ENCODE peak calls at places on chromosomes 16 and 17, in four cellular contexts. One of them, this sample, is unnamed.

GRCh38 chr17:22266231-22266630 is 573.9 kb downstream of the KCNJ18 start:
- DNase-seq in activated T-cell treated with anti-CD3 and anti-CD28 coated beads, Interleukin-2, amount 50 U/mL, for 72 hours: no peak
- DNase-seq in stimulated activated CD4-positive, alpha-beta T cell treated with anti-CD3 and anti-CD28 coated beads, Interleukin-1b, Interleukin-23, amount 100 ng/mL, for 1 hour: no peak
- DNase-seq in astrocyte of the spinal cord: no peak
- DNase-seq in this sample: no peak

GRCh38 chr17:40198576-40198975 is 20.5 kb upstream of the WIPF2 start:
- DNase-seq in activated T-cell treated with anti-CD3 and anti-CD28 coated beads, Interleukin-2, amount 50 U/mL, for 72 hours: no peak
- DNase-seq in stimulated activated CD4-positive, alpha-beta T cell treated with anti-CD3 and anti-CD28 coated beads, Interleukin-1b, Interleukin-23, amount 100 ng/mL, for 1 hour: no peak
- DNase-seq in astrocyte of the spinal cord: no peak
- DNase-seq in this sample: no peak

GRCh38 chr16:11560701-11561439 is 25.8 kb downstream of the LITAF start:
- DNase-seq in activated T-cell treated with anti-CD3 and anti-CD28 coated beads, Interleukin-2, amount 50 U/mL, for 72 hours: peak
- DNase-seq in stimulated activated CD4-positive, alpha-beta T cell treated with anti-CD3 and anti-CD28 coated beads, Interleukin-1b, Interleukin-23, amount 100 ng/mL, for 1 hour: peak
- DNase-seq in astrocyte of the spinal cord: peak
- DNase-seq in this sample: no peak

GRCh38 chr17:28763804-28764266 is 20.0 kb downstream of the TRAF4 start:
- DNase-seq in activated T-cell treated with anti-CD3 and anti-CD28 coated beads, Interleukin-2, amount 50 U/mL, for 72 hours: peak
- DNase-seq in stimulated activated CD4-positive, alpha-beta T cell treated with anti-CD3 and anti-CD28 coated beads, Interleukin-1b, Interleukin-23, amount 100 ng/mL, for 1 hour: peak
- DNase-seq in astrocyte of the spinal cord: peak
- DNase-seq in this sample: peak

GRCh38 chr17:47204722-47205418 is 4.3 kb upstream of the MYL4 start:
- DNase-seq in activated T-cell treated with anti-CD3 and anti-CD28 coated beads, Interleukin-2, amount 50 U/mL, for 72 hours: peak
- DNase-seq in stimulated activated CD4-positive, alpha-beta T cell treated with anti-CD3 and anti-CD28 coated beads, Interleukin-1b, Interleukin-23, amount 100 ng/mL, for 1 hour: no peak
- DNase-seq in astrocyte of the spinal cord: no peak
- DNase-seq in this sample: no peak

GRCh38 chr17:29012535-29012934 is 6.7 kb upstream of the SEZ6 start:
- DNase-seq in activated T-cell treated with anti-CD3 and anti-CD28 coated beads, Interleukin-2, amount 50 U/mL, for 72 hours: no peak
- DNase-seq in stimulated activated CD4-positive, alpha-beta T cell treated with anti-CD3 and anti-CD28 coated beads, Interleukin-1b, Interleukin-23, amount 100 ng/mL, for 1 hour: no peak
- DNase-seq in astrocyte of the spinal cord: no peak
- DNase-seq in this sample: no peak

GRCh38 chr17:27834571-27834970 is 34.2 kb upstream of the NOS2 start:
- DNase-seq in activated T-cell treated with anti-CD3 and anti-CD28 coated beads, Interleukin-2, amount 50 U/mL, for 72 hours: no peak
- DNase-seq in stimulated activated CD4-positive, alpha-beta T cell treated with anti-CD3 and anti-CD28 coated beads, Interleukin-1b, Interleukin-23, amount 100 ng/mL, for 1 hour: no peak
- DNase-seq in astrocyte of the spinal cord: no peak
- DNase-seq in this sample: no peak

GRCh38 chr16:20676268-20676828 is 21.1 kb downstream of the ACSM1 start:
- DNase-seq in activated T-cell treated with anti-CD3 and anti-CD28 coated beads, Interleukin-2, amount 50 U/mL, for 72 hours: no peak
- DNase-seq in stimulated activated CD4-positive, alpha-beta T cell treated with anti-CD3 and anti-CD28 coated beads, Interleukin-1b, Interleukin-23, amount 100 ng/mL, for 1 hour: no peak
- DNase-seq in astrocyte of the spinal cord: no peak
- DNase-seq in this sample: no peak

GRCh38 chr17:52155301-52155700 is 3.2 kb downstream of the CA10 start:
- DNase-seq in activated T-cell treated with anti-CD3 and anti-CD28 coated beads, Interleukin-2, amount 50 U/mL, for 72 hours: no peak
- DNase-seq in stimulated activated CD4-positive, alpha-beta T cell treated with anti-CD3 and anti-CD28 coated beads, Interleukin-1b, Interleukin-23, amount 100 ng/mL, for 1 hour: no peak
- DNase-seq in astrocyte of the spinal cord: no peak
- DNase-seq in this sample: no peak

GRCh38 chr16:11162571-11163268 is 93.3 kb downstream of the SOCS1 start:
- DNase-seq in activated T-cell treated with anti-CD3 and anti-CD28 coated beads, Interleukin-2, amount 50 U/mL, for 72 hours: no peak
- DNase-seq in stimulated activated CD4-positive, alpha-beta T cell treated with anti-CD3 and anti-CD28 coated beads, Interleukin-1b, Interleukin-23, amount 100 ng/mL, for 1 hour: no peak
- DNase-seq in astrocyte of the spinal cord: no peak
- DNase-seq in this sample: peak

GRCh38 chr17:12973496-12974318 is 44.1 kb downstream of the ELAC2 start:
- DNase-seq in activated T-cell treated with anti-CD3 and anti-CD28 coated beads, Interleukin-2, amount 50 U/mL, for 72 hours: no peak
- DNase-seq in stimulated activated CD4-positive, alpha-beta T cell treated with anti-CD3 and anti-CD28 coated beads, Interleukin-1b, Interleukin-23, amount 100 ng/mL, for 1 hour: no peak
- DNase-seq in astrocyte of the spinal cord: no peak
- DNase-seq in this sample: peak

GRCh38 chr17:79027925-79028491 is 4.0 kb downstream of the C1QTNF1 start:
- DNase-seq in activated T-cell treated with anti-CD3 and anti-CD28 coated beads, Interleukin-2, amount 50 U/mL, for 72 hours: no peak
- DNase-seq in stimulated activated CD4-positive, alpha-beta T cell treated with anti-CD3 and anti-CD28 coated beads, Interleukin-1b, Interleukin-23, amount 100 ng/mL, for 1 hour: no peak
- DNase-seq in astrocyte of the spinal cord: no peak
- DNase-seq in this sample: no peak

GRCh38 chr16:81189100-81189664 is 49.3 kb upstream of the BCO1 start:
- DNase-seq in activated T-cell treated with anti-CD3 and anti-CD28 coated beads, Interleukin-2, amount 50 U/mL, for 72 hours: no peak
- DNase-seq in stimulated activated CD4-positive, alpha-beta T cell treated with anti-CD3 and anti-CD28 coated beads, Interleukin-1b, Interleukin-23, amount 100 ng/mL, for 1 hour: no peak
- DNase-seq in astrocyte of the spinal cord: no peak
- DNase-seq in this sample: peak

GRCh38 chr17:57158296-57158695 is 73.2 kb downstream of the AKAP1 start:
- DNase-seq in activated T-cell treated with anti-CD3 and anti-CD28 coated beads, Interleukin-2, amount 50 U/mL, for 72 hours: no peak
- DNase-seq in stimulated activated CD4-positive, alpha-beta T cell treated with anti-CD3 and anti-CD28 coated beads, Interleukin-1b, Interleukin-23, amount 100 ng/mL, for 1 hour: no peak
- DNase-seq in astrocyte of the spinal cord: no peak
- DNase-seq in this sample: no peak

GRCh38 chr17:57601328-57601727 is 143.8 kb downstream of the CCDC182 start:
- DNase-seq in activated T-cell treated with anti-CD3 and anti-CD28 coated beads, Interleukin-2, amount 50 U/mL, for 72 hours: no peak
- DNase-seq in stimulated activated CD4-positive, alpha-beta T cell treated with anti-CD3 and anti-CD28 coated beads, Interleukin-1b, Interleukin-23, amount 100 ng/mL, for 1 hour: no peak
- DNase-seq in astrocyte of the spinal cord: no peak
- DNase-seq in this sample: no peak

GRCh38 chr16:58125781-58126335 is 3.3 kb downstream of the CFAP20 start:
- DNase-seq in activated T-cell treated with anti-CD3 and anti-CD28 coated beads, Interleukin-2, amount 50 U/mL, for 72 hours: no peak
- DNase-seq in stimulated activated CD4-positive, alpha-beta T cell treated with anti-CD3 and anti-CD28 coated beads, Interleukin-1b, Interleukin-23, amount 100 ng/mL, for 1 hour: no peak
- DNase-seq in astrocyte of the spinal cord: no peak
- DNase-seq in this sample: peak

GRCh38 chr16:84839956-84840355 is 20.2 kb downstream of the CRISPLD2 start:
- DNase-seq in activated T-cell treated with anti-CD3 and anti-CD28 coated beads, Interleukin-2, amount 50 U/mL, for 72 hours: no peak
- DNase-seq in stimulated activated CD4-positive, alpha-beta T cell treated with anti-CD3 and anti-CD28 coated beads, Interleukin-1b, Interleukin-23, amount 100 ng/mL, for 1 hour: no peak
- DNase-seq in astrocyte of the spinal cord: peak
- DNase-seq in this sample: no peak

GRCh38 chr17:77145209-77145608 is 4.4 kb downstream of the SEC14L1 start:
- DNase-seq in activated T-cell treated with anti-CD3 and anti-CD28 coated beads, Interleukin-2, amount 50 U/mL, for 72 hours: no peak
- DNase-seq in stimulated activated CD4-positive, alpha-beta T cell treated with anti-CD3 and anti-CD28 coated beads, Interleukin-1b, Interleukin-23, amount 100 ng/mL, for 1 hour: no peak
- DNase-seq in astrocyte of the spinal cord: no peak
- DNase-seq in this sample: no peak

GRCh38 chr17:33689725-33690124 is 396.6 kb upstream of the ASIC2 start:
- DNase-seq in activated T-cell treated with anti-CD3 and anti-CD28 coated beads, Interleukin-2, amount 50 U/mL, for 72 hours: no peak
- DNase-seq in stimulated activated CD4-positive, alpha-beta T cell treated with anti-CD3 and anti-CD28 coated beads, Interleukin-1b, Interleukin-23, amount 100 ng/mL, for 1 hour: no peak
- DNase-seq in astrocyte of the spinal cord: no peak
- DNase-seq in this sample: no peak

GRCh38 chr16:85595299-85595661 is 17.8 kb upstream of the GSE1 start:
- DNase-seq in activated T-cell treated with anti-CD3 and anti-CD28 coated beads, Interleukin-2, amount 50 U/mL, for 72 hours: no peak
- DNase-seq in stimulated activated CD4-positive, alpha-beta T cell treated with anti-CD3 and anti-CD28 coated beads, Interleukin-1b, Interleukin-23, amount 100 ng/mL, for 1 hour: no peak
- DNase-seq in astrocyte of the spinal cord: no peak
- DNase-seq in this sample: no peak

GRCh38 chr17:42677921-42678781 is 1.4 kb upstream of the PLEKHH3 start:
- DNase-seq in activated T-cell treated with anti-CD3 and anti-CD28 coated beads, Interleukin-2, amount 50 U/mL, for 72 hours: peak
- DNase-seq in stimulated activated CD4-positive, alpha-beta T cell treated with anti-CD3 and anti-CD28 coated beads, Interleukin-1b, Interleukin-23, amount 100 ng/mL, for 1 hour: no peak
- DNase-seq in astrocyte of the spinal cord: peak
- DNase-seq in this sample: peak

GRCh38 chr16:1152123-1152638 is 725 bp upstream of the CACNA1H start:
- DNase-seq in activated T-cell treated with anti-CD3 and anti-CD28 coated beads, Interleukin-2, amount 50 U/mL, for 72 hours: peak
- DNase-seq in stimulated activated CD4-positive, alpha-beta T cell treated with anti-CD3 and anti-CD28 coated beads, Interleukin-1b, Interleukin-23, amount 100 ng/mL, for 1 hour: no peak
- DNase-seq in astrocyte of the spinal cord: no peak
- DNase-seq in this sample: no peak

GRCh38 chr16:6856578-6856977 is 476.1 kb upstream of the RBFOX1 start:
- DNase-seq in activated T-cell treated with anti-CD3 and anti-CD28 coated beads, Interleukin-2, amount 50 U/mL, for 72 hours: no peak
- DNase-seq in stimulated activated CD4-positive, alpha-beta T cell treated with anti-CD3 and anti-CD28 coated beads, Interleukin-1b, Interleukin-23, amount 100 ng/mL, for 1 hour: no peak
- DNase-seq in astrocyte of the spinal cord: no peak
- DNase-seq in this sample: no peak

GRCh38 chr16:81556715-81557284 is 112.2 kb downstream of the CMIP start:
- DNase-seq in activated T-cell treated with anti-CD3 and anti-CD28 coated beads, Interleukin-2, amount 50 U/mL, for 72 hours: no peak
- DNase-seq in stimulated activated CD4-positive, alpha-beta T cell treated with anti-CD3 and anti-CD28 coated beads, Interleukin-1b, Interleukin-23, amount 100 ng/mL, for 1 hour: no peak
- DNase-seq in astrocyte of the spinal cord: no peak
- DNase-seq in this sample: no peak

GRCh38 chr17:82892869-82893565 is 53.2 kb upstream of the ZNF750 start:
- DNase-seq in activated T-cell treated with anti-CD3 and anti-CD28 coated beads, Interleukin-2, amount 50 U/mL, for 72 hours: peak
- DNase-seq in stimulated activated CD4-positive, alpha-beta T cell treated with anti-CD3 and anti-CD28 coated beads, Interleukin-1b, Interleukin-23, amount 100 ng/mL, for 1 hour: peak
- DNase-seq in astrocyte of the spinal cord: no peak
- DNase-seq in this sample: peak

GRCh38 chr17:79615926-79616325 is 5.1 kb upstream of the RBFOX3 start:
- DNase-seq in activated T-cell treated with anti-CD3 and anti-CD28 coated beads, Interleukin-2, amount 50 U/mL, for 72 hours: no peak
- DNase-seq in stimulated activated CD4-positive, alpha-beta T cell treated with anti-CD3 and anti-CD28 coated beads, Interleukin-1b, Interleukin-23, amount 100 ng/mL, for 1 hour: no peak
- DNase-seq in astrocyte of the spinal cord: no peak
- DNase-seq in this sample: no peak

GRCh38 chr16:57192720-57193486 is 6.8 kb downstream of the RSPRY1 start:
- DNase-seq in activated T-cell treated with anti-CD3 and anti-CD28 coated beads, Interleukin-2, amount 50 U/mL, for 72 hours: no peak
- DNase-seq in stimulated activated CD4-positive, alpha-beta T cell treated with anti-CD3 and anti-CD28 coated beads, Interleukin-1b, Interleukin-23, amount 100 ng/mL, for 1 hour: no peak
- DNase-seq in astrocyte of the spinal cord: peak
- DNase-seq in this sample: no peak

GRCh38 chr17:63932008-63932561 is at the start of gene CD79B:
- DNase-seq in activated T-cell treated with anti-CD3 and anti-CD28 coated beads, Interleukin-2, amount 50 U/mL, for 72 hours: peak
- DNase-seq in stimulated activated CD4-positive, alpha-beta T cell treated with anti-CD3 and anti-CD28 coated beads, Interleukin-1b, Interleukin-23, amount 100 ng/mL, for 1 hour: no peak
- DNase-seq in astrocyte of the spinal cord: no peak
- DNase-seq in this sample: no peak

GRCh38 chr16:68826652-68827051 is 16.7 kb upstream of the TANGO6 start:
- DNase-seq in activated T-cell treated with anti-CD3 and anti-CD28 coated beads, Interleukin-2, amount 50 U/mL, for 72 hours: no peak
- DNase-seq in stimulated activated CD4-positive, alpha-beta T cell treated with anti-CD3 and anti-CD28 coated beads, Interleukin-1b, Interleukin-23, amount 100 ng/mL, for 1 hour: no peak
- DNase-seq in astrocyte of the spinal cord: no peak
- DNase-seq in this sample: no peak

GRCh38 chr17:57264250-57264649 is 7.9 kb downstream of the MSI2 start:
- DNase-seq in activated T-cell treated with anti-CD3 and anti-CD28 coated beads, Interleukin-2, amount 50 U/mL, for 72 hours: no peak
- DNase-seq in stimulated activated CD4-positive, alpha-beta T cell treated with anti-CD3 and anti-CD28 coated beads, Interleukin-1b, Interleukin-23, amount 100 ng/mL, for 1 hour: no peak
- DNase-seq in astrocyte of the spinal cord: no peak
- DNase-seq in this sample: no peak

GRCh38 chr16:49462356-49462988 is 88.9 kb downstream of the C16orf78 start:
- DNase-seq in activated T-cell treated with anti-CD3 and anti-CD28 coated beads, Interleukin-2, amount 50 U/mL, for 72 hours: no peak
- DNase-seq in stimulated activated CD4-positive, alpha-beta T cell treated with anti-CD3 and anti-CD28 coated beads, Interleukin-1b, Interleukin-23, amount 100 ng/mL, for 1 hour: no peak
- DNase-seq in astrocyte of the spinal cord: no peak
- DNase-seq in this sample: no peak

GRCh38 chr16:56245197-56245596 is 53.9 kb downstream of the GNAO1 start:
- DNase-seq in activated T-cell treated with anti-CD3 and anti-CD28 coated beads, Interleukin-2, amount 50 U/mL, for 72 hours: no peak
- DNase-seq in stimulated activated CD4-positive, alpha-beta T cell treated with anti-CD3 and anti-CD28 coated beads, Interleukin-1b, Interleukin-23, amount 100 ng/mL, for 1 hour: no peak
- DNase-seq in astrocyte of the spinal cord: no peak
- DNase-seq in this sample: no peak